ENCODE peak calls at places on chromosomes 5 and 9, in six cellular contexts. H, N, G, L, W and O are unnamed samples.

GRCh38 chr9:82436480-82436879 is 447.9 kb downstream of the SPATA31D1 start:
- DNase-seq in W (no peak), H (no peak), G (no peak), L (no peak), N (no peak), O (no peak)

GRCh38 chr5:60649288-60649917 is 50.6 kb downstream of the DEPDC1B start:
- DNase-seq in L (no peak), N (no peak), W (no peak), H (no peak), G (no peak), O (peak; percentile 56)

GRCh38 chr5:158869092-158869491 is 230.6 kb downstream of the EBF1 start:
- DNase-seq in G (no peak), H (no peak), N (no peak), L (no peak), W (no peak), O (no peak)

GRCh38 chr9:104783588-104783987 is 19.7 kb downstream of the NIPSNAP3B start:
- DNase-seq in L (no peak), G (peak; percentile 51), N (no peak), W (no peak), H (no peak), O (no peak)

GRCh38 chr5:170225326-170226137 is 7.3 kb upstream of the C5orf58 start:
- DNase-seq in H (peak; percentile 74), W (peak; percentile 84), N (peak; percentile 76), L (peak; percentile 71), G (peak; percentile 84), O (peak; percentile 71)

GRCh38 chr9:115008536-115008935 is 78.1 kb upstream of the TNFSF8 start:
- DNase-seq in W (no peak), H (no peak), L (no peak), G (peak; percentile 30), N (no peak), O (no peak)

GRCh38 chr9:123335227-123335985 is 20.6 kb upstream of the CRB2 start:
- DNase-seq in W (no peak), L (peak; percentile 85), H (no peak), G (no peak), N (no peak), O (peak; percentile 73)

GRCh38 chr5:133460172-133460758 is 152.1 kb downstream of the FSTL4 start:
- DNase-seq in N (no peak), L (no peak), G (no peak), H (no peak), W (peak; percentile 90), O (peak; percentile 27)

GRCh38 chr9:96219615-96220257 is 82.2 kb downstream of the HSD17B3 start:
- DNase-seq in W (peak; percentile 84), H (peak; percentile 36), N (peak; percentile 40), G (peak; percentile 40), L (peak; percentile 60), O (peak; percentile 34)

DNA sequence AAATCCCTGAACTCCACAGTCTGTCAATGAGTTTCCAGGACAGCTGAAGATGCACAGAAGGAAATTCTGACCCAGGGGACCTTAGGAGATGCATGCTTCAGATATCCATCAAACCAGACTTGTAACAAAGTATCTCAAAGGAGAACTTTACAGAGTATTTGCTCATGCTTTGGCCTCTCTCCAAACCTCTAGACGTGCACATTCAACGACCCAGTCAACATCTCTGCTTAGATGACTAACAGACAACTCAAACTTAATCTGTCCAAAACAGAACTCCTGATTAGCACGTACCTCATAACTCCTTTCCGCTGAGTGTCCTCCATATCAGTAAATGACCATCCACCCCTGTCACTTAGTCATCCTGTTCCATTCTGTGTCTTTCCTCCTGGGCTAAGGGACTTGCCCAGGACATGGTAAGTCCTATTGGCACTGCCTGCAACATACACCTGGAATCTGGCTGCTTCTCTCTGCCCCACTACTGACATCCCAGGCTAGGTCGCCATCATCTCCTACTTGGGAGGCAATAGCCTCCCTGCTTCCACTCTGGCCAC is 107.4 kb downstream of the LMNB1 start:
- DNase-seq in N (no peak), W (no peak), H (no peak), G (peak; percentile 14), L (no peak), O (peak; percentile 98)
- TF ChIP-seq POLR2A in N (no peak), W (no peak), H (no peak), G (no peak), L (no peak), O (peak; percentile 44)

GRCh38 chr9:128702949-128703615 is 779 bp downstream of the PKN3 start:
- DNase-seq in N (peak; percentile 51), L (peak; percentile 47), G (no peak), W (peak; percentile 81), H (no peak), O (peak; percentile 62)

GRCh38 chr9:128704356-128704670 is 2.0 kb downstream of the PKN3 start:
- DNase-seq in G (no peak), H (no peak), W (no peak), L (no peak), N (no peak), O (no peak)

GRCh38 chr9:128705051-128705965 is 3.0 kb downstream of the PKN3 start:
- DNase-seq in G (no peak), L (no peak), W (no peak), H (no peak), N (no peak), O (no peak)

GRCh38 chr9:128703616-128704355 is 1.5 kb downstream of the PKN3 start:
- DNase-seq in W (no peak), H (peak; percentile 61), G (no peak), L (no peak), N (peak; percentile 76), O (no peak)

GRCh38 chr9:128702445-128702948 is at the start of gene PKN3:
- DNase-seq in H (peak; percentile 90), W (peak; percentile 99), N (peak; percentile 91), G (peak; percentile 89), L (peak; percentile 83), O (peak; percentile 87)
- TF ChIP-seq POLR2A in H (no peak), W (no peak), N (no peak), G (no peak), L (no peak), O (peak; percentile 38)

GRCh38 chr5:107997338-107997979 is 326.7 kb upstream of the EFNA5 start:
- DNase-seq in H (no peak), L (no peak), N (no peak), G (no peak), W (no peak), O (no peak)

GRCh38 chr5:108003178-108003577 is 332.4 kb upstream of the EFNA5 start:
- DNase-seq in H (no peak), N (no peak), W (no peak), G (peak; percentile 7), L (no peak), O (peak; percentile 77)

GRCh38 chr5:108001222-108001621 is 330.5 kb upstream of the EFNA5 start:
- DNase-seq in H (no peak), L (no peak), W (no peak), N (no peak), G (no peak), O (no peak)
- TF ChIP-seq POLR2A in H (no peak), L (no peak), W (no peak), N (no peak), G (no peak), O (no peak)

DNA sequence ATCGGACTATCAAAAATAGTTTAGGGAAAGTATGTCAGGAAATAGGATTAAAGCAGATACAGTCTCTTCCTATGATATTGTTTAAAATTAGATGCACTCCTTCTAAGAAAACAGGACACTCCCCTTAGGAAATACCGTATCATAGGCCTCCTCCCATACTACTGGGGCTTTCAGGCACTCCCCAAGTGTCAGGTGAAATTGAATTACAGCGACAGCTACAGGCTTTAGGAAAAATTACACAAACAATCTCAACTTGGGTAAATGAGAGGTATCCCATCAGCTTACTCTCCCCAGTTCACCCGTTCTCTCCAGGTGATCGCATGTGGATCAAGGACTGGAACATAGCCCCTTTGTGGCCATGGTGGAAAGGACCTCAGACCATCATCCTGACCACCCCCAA is 110.4 kb upstream of the EPB41L4A start:
- DNase-seq in N (no peak), L (no peak), G (no peak), W (no peak), H (no peak), O (peak; percentile 56)
- TF ChIP-seq POLR2A in N (no peak), L (no peak), G (no peak), W (no peak), H (no peak), O (no peak)

GRCh38 chr9:136683173-136683745 is 4.0 kb downstream of the AGPAT2 start:
- DNase-seq in G (no peak), N (no peak), H (no peak), L (no peak), W (peak; percentile 49), O (no peak)

GRCh38 chr9:136681945-136682699 is 5.1 kb downstream of the AGPAT2 start:
- DNase-seq in G (peak; percentile 52), H (no peak), L (no peak), N (no peak), W (no peak), O (no peak)

GRCh38 chr9:136683755-136684154 is 3.5 kb downstream of the AGPAT2 start:
- DNase-seq in W (no peak), L (no peak), N (no peak), H (no peak), G (no peak), O (no peak)

GRCh38 chr9:136684339-136684738 is 2.9 kb downstream of the AGPAT2 start:
- DNase-seq in N (no peak), H (no peak), L (no peak), W (no peak), G (no peak), O (no peak)

GRCh38 chr9:136682710-136683109 is 4.5 kb downstream of the AGPAT2 start:
- DNase-seq in N (no peak), L (no peak), W (peak; percentile 44), G (no peak), H (no peak), O (no peak)
- TF ChIP-seq POLR2A in N (no peak), L (no peak), W (no peak), G (no peak), H (no peak), O (no peak)

DNA sequence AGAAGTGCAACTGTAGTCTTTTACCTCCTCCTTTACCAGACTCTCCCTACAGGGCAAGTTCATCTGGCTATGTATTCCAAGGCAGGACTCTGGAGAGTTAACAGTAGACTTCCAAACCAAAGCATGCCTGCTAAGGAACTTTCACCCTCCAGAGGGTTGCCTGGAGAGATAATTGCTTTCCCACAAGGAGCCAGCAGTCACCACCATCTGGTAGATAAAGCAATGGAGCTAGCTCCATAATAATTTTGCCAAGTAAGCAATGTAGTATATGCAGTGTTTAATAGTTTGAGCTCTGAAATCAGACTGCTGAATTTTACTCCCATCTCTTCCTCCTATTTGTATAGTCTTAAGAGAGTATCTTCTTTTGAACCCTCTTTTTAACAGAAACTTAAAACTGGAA is 566.8 kb upstream of the PTGER4 start:
- DNase-seq in W (no peak), N (no peak), L (no peak), G (no peak), H (no peak), O (no peak)
- TF ChIP-seq POLR2A in W (no peak), N (no peak), L (no peak), G (no peak), H (no peak), O (no peak)